ENCODE peak calls at places on chromosomes 11 and 22, in nine cellular contexts. One of them, this sample, is unnamed.

GRCh38 chr11:77403228-77403627 is 70.7 kb downstream of the PAK1 start:
- DNase-seq in Panc1: no peak
- DNase-seq in left ventricle myocardium inferior: no peak
- DNase-seq in transverse colon: no peak
- DNase-seq in mesenchymal stem cell: no peak
- DNase-seq in BE2C: no peak
- DNase-seq in retinal pigment epithelial cell: no peak
- DNase-seq in endodermal cell: no peak
- DNase-seq in ovary: no peak
- DNase-seq in this sample: no peak

GRCh38 chr11:12270215-12270797 is 107.1 kb upstream of the PARVA start:
- DNase-seq in transverse colon: no peak
- DNase-seq in ovary: no peak
- DNase-seq in endodermal cell: no peak
- DNase-seq in retinal pigment epithelial cell: no peak
- DNase-seq in mesenchymal stem cell: no peak
- DNase-seq in Panc1: no peak
- DNase-seq in left ventricle myocardium inferior: no peak
- DNase-seq in BE2C: no peak
- DNase-seq in this sample: no peak

GRCh38 chr22:36327922-36328551 is 59.7 kb downstream of the MYH9 start:
- DNase-seq in left ventricle myocardium inferior: peak
- DNase-seq in Panc1: no peak
- DNase-seq in ovary: no peak
- DNase-seq in retinal pigment epithelial cell: peak
- DNase-seq in transverse colon: no peak
- DNase-seq in endodermal cell: no peak
- DNase-seq in BE2C: no peak
- DNase-seq in mesenchymal stem cell: no peak
- DNase-seq in this sample: no peak

GRCh38 chr11:44556735-44557409 is 8.6 kb upstream of the CD82 start:
- DNase-seq in endodermal cell: peak
- DNase-seq in left ventricle myocardium inferior: peak
- DNase-seq in BE2C: peak
- DNase-seq in mesenchymal stem cell: peak
- DNase-seq in retinal pigment epithelial cell: no peak
- DNase-seq in transverse colon: peak
- DNase-seq in ovary: peak
- DNase-seq in Panc1: no peak
- DNase-seq in this sample: peak

GRCh38 chr11:74316772-74317505 is 5.5 kb upstream of the P4HA3 start:
- DNase-seq in ovary: no peak
- DNase-seq in retinal pigment epithelial cell: no peak
- DNase-seq in Panc1: no peak
- DNase-seq in endodermal cell: no peak
- DNase-seq in transverse colon: no peak
- DNase-seq in mesenchymal stem cell: no peak
- DNase-seq in BE2C: no peak
- DNase-seq in left ventricle myocardium inferior: no peak
- DNase-seq in this sample: no peak

GRCh38 chr22:47847281-47847890 is 1084.9 kb downstream of the TBC1D22A start:
- DNase-seq in BE2C: no peak
- DNase-seq in retinal pigment epithelial cell: no peak
- DNase-seq in mesenchymal stem cell: no peak
- DNase-seq in left ventricle myocardium inferior: no peak
- DNase-seq in Panc1: no peak
- DNase-seq in transverse colon: no peak
- DNase-seq in endodermal cell: no peak
- DNase-seq in ovary: no peak
- DNase-seq in this sample: no peak

GRCh38 chr11:134391656-134392055 is 20.4 kb downstream of the B3GAT1 start:
- DNase-seq in BE2C: no peak
- DNase-seq in transverse colon: no peak
- DNase-seq in left ventricle myocardium inferior: no peak
- DNase-seq in mesenchymal stem cell: no peak
- DNase-seq in ovary: no peak
- DNase-seq in Panc1: no peak
- DNase-seq in endodermal cell: no peak
- DNase-seq in retinal pigment epithelial cell: no peak
- DNase-seq in this sample: no peak

GRCh38 chr22:47878460-47878859 is 1116.0 kb downstream of the TBC1D22A start:
- DNase-seq in transverse colon: no peak
- DNase-seq in retinal pigment epithelial cell: no peak
- DNase-seq in ovary: no peak
- DNase-seq in BE2C: no peak
- DNase-seq in mesenchymal stem cell: no peak
- DNase-seq in endodermal cell: no peak
- DNase-seq in Panc1: no peak
- DNase-seq in left ventricle myocardium inferior: no peak
- DNase-seq in this sample: no peak

GRCh38 chr22:37865510-37865909 is 16.3 kb downstream of the EIF3L start:
- DNase-seq in transverse colon: no peak
- DNase-seq in BE2C: no peak
- DNase-seq in retinal pigment epithelial cell: no peak
- DNase-seq in ovary: no peak
- DNase-seq in mesenchymal stem cell: no peak
- DNase-seq in endodermal cell: no peak
- DNase-seq in Panc1: no peak
- DNase-seq in left ventricle myocardium inferior: no peak
- DNase-seq in this sample: no peak

GRCh38 chr22:46250035-46250782 is at the start of gene CDPF1:
- DNase-seq in retinal pigment epithelial cell: peak
- DNase-seq in mesenchymal stem cell: peak
- DNase-seq in ovary: peak
- DNase-seq in endodermal cell: peak
- DNase-seq in BE2C: peak
- DNase-seq in left ventricle myocardium inferior: peak
- DNase-seq in Panc1: no peak
- DNase-seq in transverse colon: peak
- DNase-seq in this sample: peak

GRCh38 chr22:18933914-18934313 is 2.2 kb downstream of the PRODH start:
- DNase-seq in retinal pigment epithelial cell: no peak
- DNase-seq in transverse colon: no peak
- DNase-seq in ovary: no peak
- DNase-seq in mesenchymal stem cell: no peak
- DNase-seq in endodermal cell: no peak
- DNase-seq in Panc1: no peak
- DNase-seq in left ventricle myocardium inferior: no peak
- DNase-seq in BE2C: no peak
- DNase-seq in this sample: no peak

GRCh38 chr11:1879342-1879940 is 12.3 kb downstream of the PRR33 start:
- DNase-seq in endodermal cell: no peak
- DNase-seq in transverse colon: no peak
- DNase-seq in retinal pigment epithelial cell: no peak
- DNase-seq in left ventricle myocardium inferior: peak
- DNase-seq in mesenchymal stem cell: no peak
- DNase-seq in ovary: no peak
- DNase-seq in Panc1: no peak
- DNase-seq in BE2C: no peak
- DNase-seq in this sample: no peak

GRCh38 chr11:134544095-134544815 is 132.2 kb upstream of the B3GAT1 start:
- DNase-seq in ovary: no peak
- DNase-seq in transverse colon: no peak
- DNase-seq in Panc1: no peak
- DNase-seq in retinal pigment epithelial cell: no peak
- DNase-seq in endodermal cell: no peak
- DNase-seq in BE2C: no peak
- DNase-seq in mesenchymal stem cell: no peak
- DNase-seq in left ventricle myocardium inferior: no peak
- DNase-seq in this sample: no peak

GRCh38 chr11:15674756-15675155 is 560.0 kb downstream of the INSC start:
- DNase-seq in BE2C: no peak
- DNase-seq in transverse colon: no peak
- DNase-seq in endodermal cell: peak
- DNase-seq in retinal pigment epithelial cell: no peak
- DNase-seq in mesenchymal stem cell: no peak
- DNase-seq in ovary: no peak
- DNase-seq in left ventricle myocardium inferior: no peak
- DNase-seq in Panc1: no peak
- DNase-seq in this sample: no peak

GRCh38 chr11:57306941-57307598 is 17.7 kb downstream of the TNKS1BP1 start:
- DNase-seq in endodermal cell: no peak
- DNase-seq in Panc1: no peak
- DNase-seq in mesenchymal stem cell: no peak
- DNase-seq in ovary: no peak
- DNase-seq in left ventricle myocardium inferior: no peak
- DNase-seq in BE2C: no peak
- DNase-seq in retinal pigment epithelial cell: no peak
- DNase-seq in transverse colon: no peak
- DNase-seq in this sample: no peak
- H3K4me3 ChIP-seq in endodermal cell: no peak
- H3K4me3 ChIP-seq in Panc1: no peak
- H3K4me3 ChIP-seq in mesenchymal stem cell: peak
- H3K4me3 ChIP-seq in ovary: no peak
- H3K4me3 ChIP-seq in left ventricle myocardium inferior: peak
- H3K4me3 ChIP-seq in BE2C: no peak
- H3K4me3 ChIP-seq in retinal pigment epithelial cell: no peak
- H3K4me3 ChIP-seq in transverse colon: no peak
- H3K4me3 ChIP-seq in this sample: no peak

GRCh38 chr11:9577032-9577431 is 3.6 kb downstream of the WEE1 start:
- DNase-seq in retinal pigment epithelial cell: no peak
- DNase-seq in BE2C: no peak
- DNase-seq in ovary: no peak
- DNase-seq in Panc1: no peak
- DNase-seq in transverse colon: no peak
- DNase-seq in left ventricle myocardium inferior: no peak
- DNase-seq in mesenchymal stem cell: peak
- DNase-seq in endodermal cell: no peak
- DNase-seq in this sample: no peak

GRCh38 chr11:9574556-9574805 is 1.0 kb downstream of the WEE1 start:
- DNase-seq in endodermal cell: peak
- DNase-seq in Panc1: no peak
- DNase-seq in ovary: peak
- DNase-seq in transverse colon: peak
- DNase-seq in left ventricle myocardium inferior: peak
- DNase-seq in mesenchymal stem cell: no peak
- DNase-seq in retinal pigment epithelial cell: no peak
- DNase-seq in BE2C: no peak
- DNase-seq in this sample: peak

GRCh38 chr11:9574806-9575530 is 1.5 kb downstream of the WEE1 start:
- DNase-seq in BE2C: peak
- DNase-seq in endodermal cell: peak
- DNase-seq in transverse colon: peak
- DNase-seq in retinal pigment epithelial cell: peak
- DNase-seq in left ventricle myocardium inferior: peak
- DNase-seq in Panc1: no peak
- DNase-seq in mesenchymal stem cell: peak
- DNase-seq in ovary: peak
- DNase-seq in this sample: peak

GRCh38 chr11:9575531-9576240 is 2.2 kb downstream of the WEE1 start:
- DNase-seq in transverse colon: no peak
- DNase-seq in Panc1: no peak
- DNase-seq in retinal pigment epithelial cell: no peak
- DNase-seq in endodermal cell: no peak
- DNase-seq in mesenchymal stem cell: peak
- DNase-seq in ovary: no peak
- DNase-seq in left ventricle myocardium inferior: no peak
- DNase-seq in BE2C: no peak
- DNase-seq in this sample: no peak

GRCh38 chr11:9577551-9577950 is 4.1 kb downstream of the WEE1 start:
- DNase-seq in Panc1: no peak
- DNase-seq in endodermal cell: no peak
- DNase-seq in retinal pigment epithelial cell: no peak
- DNase-seq in mesenchymal stem cell: peak
- DNase-seq in ovary: no peak
- DNase-seq in BE2C: no peak
- DNase-seq in left ventricle myocardium inferior: no peak
- DNase-seq in transverse colon: no peak
- DNase-seq in this sample: no peak
- H3K4me3 ChIP-seq in Panc1: peak
- H3K4me3 ChIP-seq in endodermal cell: peak
- H3K4me3 ChIP-seq in retinal pigment epithelial cell: peak
- H3K4me3 ChIP-seq in mesenchymal stem cell: peak
- H3K4me3 ChIP-seq in ovary: peak
- H3K4me3 ChIP-seq in BE2C: peak
- H3K4me3 ChIP-seq in left ventricle myocardium inferior: peak
- H3K4me3 ChIP-seq in transverse colon: peak
- H3K4me3 ChIP-seq in this sample: peak

GRCh38 chr22:44639891-44640617 is 62.0 kb upstream of the PRR5 start:
- DNase-seq in Panc1: no peak
- DNase-seq in BE2C: no peak
- DNase-seq in endodermal cell: no peak
- DNase-seq in mesenchymal stem cell: no peak
- DNase-seq in left ventricle myocardium inferior: no peak
- DNase-seq in ovary: no peak
- DNase-seq in transverse colon: no peak
- DNase-seq in retinal pigment epithelial cell: no peak
- DNase-seq in this sample: no peak
- H3K4me3 ChIP-seq in Panc1: no peak
- H3K4me3 ChIP-seq in BE2C: no peak
- H3K4me3 ChIP-seq in endodermal cell: no peak
- H3K4me3 ChIP-seq in mesenchymal stem cell: no peak
- H3K4me3 ChIP-seq in left ventricle myocardium inferior: no peak
- H3K4me3 ChIP-seq in ovary: no peak
- H3K4me3 ChIP-seq in transverse colon: no peak
- H3K4me3 ChIP-seq in retinal pigment epithelial cell: no peak
- H3K4me3 ChIP-seq in this sample: no peak

GRCh38 chr11:115712296-115712695 is 208.1 kb upstream of the CADM1 start:
- DNase-seq in mesenchymal stem cell: no peak
- DNase-seq in Panc1: no peak
- DNase-seq in ovary: no peak
- DNase-seq in BE2C: no peak
- DNase-seq in transverse colon: no peak
- DNase-seq in retinal pigment epithelial cell: no peak
- DNase-seq in endodermal cell: no peak
- DNase-seq in left ventricle myocardium inferior: no peak
- DNase-seq in this sample: no peak

GRCh38 chr11:115707180-115707905 is 203.1 kb upstream of the CADM1 start:
- DNase-seq in Panc1: no peak
- DNase-seq in left ventricle myocardium inferior: no peak
- DNase-seq in BE2C: no peak
- DNase-seq in mesenchymal stem cell: no peak
- DNase-seq in retinal pigment epithelial cell: no peak
- DNase-seq in transverse colon: no peak
- DNase-seq in ovary: no peak
- DNase-seq in endodermal cell: peak
- DNase-seq in this sample: no peak

GRCh38 chr11:115711021-115711420 is 206.8 kb upstream of the CADM1 start:
- DNase-seq in retinal pigment epithelial cell: no peak
- DNase-seq in ovary: no peak
- DNase-seq in transverse colon: no peak
- DNase-seq in Panc1: no peak
- DNase-seq in mesenchymal stem cell: no peak
- DNase-seq in BE2C: no peak
- DNase-seq in left ventricle myocardium inferior: no peak
- DNase-seq in endodermal cell: peak
- DNase-seq in this sample: no peak

GRCh38 chr11:115706735-115707134 is 202.5 kb upstream of the CADM1 start:
- DNase-seq in transverse colon: no peak
- DNase-seq in mesenchymal stem cell: no peak
- DNase-seq in retinal pigment epithelial cell: no peak
- DNase-seq in Panc1: no peak
- DNase-seq in endodermal cell: peak
- DNase-seq in left ventricle myocardium inferior: no peak
- DNase-seq in BE2C: no peak
- DNase-seq in ovary: no peak
- DNase-seq in this sample: no peak

DNA sequence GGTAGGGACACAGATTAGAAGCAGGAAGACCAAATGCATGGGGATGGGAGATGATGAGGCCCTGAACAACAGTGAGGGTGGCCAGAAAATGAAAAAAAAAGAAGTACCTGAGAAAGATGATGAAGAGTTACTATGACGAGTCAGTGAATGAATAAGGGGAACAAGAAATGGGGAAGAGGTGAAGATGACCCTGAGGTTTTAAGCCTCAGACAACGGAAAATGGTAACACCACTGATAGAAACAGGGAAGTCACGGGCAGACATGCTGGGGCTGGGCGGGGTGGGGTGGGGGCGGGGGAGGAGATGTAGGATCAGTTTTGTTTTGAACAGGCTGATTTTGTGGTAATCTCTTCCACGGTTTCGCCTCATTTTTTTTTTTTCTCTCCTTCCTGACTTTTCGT is 205.1 kb upstream of the CADM1 start:
- DNase-seq in retinal pigment epithelial cell: no peak
- DNase-seq in endodermal cell: no peak
- DNase-seq in Panc1: no peak
- DNase-seq in transverse colon: no peak
- DNase-seq in ovary: no peak
- DNase-seq in mesenchymal stem cell: no peak
- DNase-seq in BE2C: no peak
- DNase-seq in left ventricle myocardium inferior: no peak
- DNase-seq in this sample: no peak
- H3K4me3 ChIP-seq in retinal pigment epithelial cell: no peak
- H3K4me3 ChIP-seq in endodermal cell: no peak
- H3K4me3 ChIP-seq in Panc1: no peak
- H3K4me3 ChIP-seq in transverse colon: no peak
- H3K4me3 ChIP-seq in ovary: no peak
- H3K4me3 ChIP-seq in mesenchymal stem cell: no peak
- H3K4me3 ChIP-seq in BE2C: no peak
- H3K4me3 ChIP-seq in left ventricle myocardium inferior: no peak
- H3K4me3 ChIP-seq in this sample: no peak

This sample was measured in HAP-1.